ENCODE peak calls at places on chromosomes 7 and 10, in eight cellular contexts. M, H, J, X, P, N, O and D are unnamed samples.
A peak's percentile ranks its signal among the peaks of the same experiment; 100 is the strongest.

GRCh38 chr10:9382199-9382598 is 1327.7 kb downstream of the GATA3 start:
- DNase-seq in M (no peak), H (no peak), J (no peak), X (no peak), P (no peak), N (no peak), O (no peak), D (no peak)

GRCh38 chr10:37384923-37385322 is 259.5 kb downstream of the ANKRD30A start:
- DNase-seq in M (no peak), H (no peak), J (no peak), X (no peak), P (no peak), N (no peak), O (no peak), D (no peak)

GRCh38 chr10:112713411-112713810 is 236.6 kb upstream of the TCF7L2 start:
- DNase-seq in M (no peak), H (no peak), J (no peak), X (no peak), P (no peak), N (no peak), O (no peak), D (no peak)

GRCh38 chr10:1520909-1521565 is 216.3 kb downstream of the ADARB2 start:
- DNase-seq in M (no peak), H (no peak), J (peak; percentile 40), X (no peak), P (no peak), N (no peak), O (no peak), D (no peak)

GRCh38 chr10:8325015-8325414 is 270.5 kb downstream of the GATA3 start:
- DNase-seq in M (no peak), H (no peak), J (no peak), X (peak; percentile 37), P (no peak), N (no peak), O (no peak), D (no peak)

GRCh38 chr10:88989824-88990527 is 622 bp upstream of the FAS start:
- DNase-seq in M (peak; percentile 95), H (no peak), J (peak; percentile 93), X (no peak), P (no peak), N (no peak), O (peak; percentile 89), D (peak; percentile 87)

GRCh38 chr10:4514445-4515108 is 311.4 kb upstream of the AKR1E2 start:
- DNase-seq in M (no peak), H (no peak), J (peak; percentile 92), X (peak; percentile 15), P (no peak), N (peak; percentile 66), O (no peak), D (peak; percentile 61)

GRCh38 chr7:79636849-79637248 is 183.4 kb upstream of the MAGI2 start:
- DNase-seq in M (no peak), H (no peak), J (no peak), X (no peak), P (no peak), N (no peak), O (no peak), D (no peak)

GRCh38 chr10:95467162-95467599 is 94.0 kb downstream of the SORBS1 start:
- DNase-seq in M (no peak), H (no peak), J (no peak), X (no peak), P (no peak), N (peak; percentile 72), O (no peak), D (peak; percentile 54)